ENCODE peak calls at places on chromosome 1, in six cellular contexts. B, X, L, N, G and K are unnamed samples.

GRCh38 chr1:226603030-226603960 is 54.7 kb downstream of the STUM start:
- DNase-seq in B (no peak), X (no peak), L (peak; percentile 53), N (peak; percentile 48), G (no peak), K (no peak)

GRCh38 chr1:6475381-6476133 is 9.6 kb upstream of the TNFRSF25 start:
- DNase-seq in B (no peak), X (peak; percentile 91), L (peak; percentile 87), N (no peak), G (peak; percentile 72), K (no peak)

GRCh38 chr1:169809370-169810095 is 14.8 kb upstream of the METTL18 start:
- DNase-seq in B (no peak), X (no peak), L (no peak), N (peak; percentile 35), G (peak; percentile 48), K (peak; percentile 6)

GRCh38 chr1:145926706-145927072 is 595 bp downstream of the RBM8A start:
- DNase-seq in B (no peak), X (no peak), L (no peak), N (no peak), G (no peak), K (no peak)

GRCh38 chr1:154344977-154345837 is 19.9 kb downstream of the ATP8B2 start:
- DNase-seq in B (no peak), X (peak; percentile 86), L (peak; percentile 62), N (peak; percentile 35), G (peak; percentile 82), K (no peak)

GRCh38 chr1:211503542-211503941 is 11.6 kb upstream of the RD3 start:
- DNase-seq in B (no peak), X (no peak), L (no peak), N (no peak), G (no peak), K (no peak)

GRCh38 chr1:208169081-208169879 is 74.9 kb downstream of the PLXNA2 start:
- DNase-seq in B (no peak), X (no peak), L (no peak), N (no peak), G (no peak), K (no peak)

GRCh38 chr1:238892612-238893011 is 493.8 kb upstream of the CHRM3 start:
- DNase-seq in B (peak; percentile 68), X (no peak), L (no peak), N (no peak), G (no peak), K (no peak)

GRCh38 chr1:93056214-93056613 is 22.9 kb upstream of the MTF2 start:
- DNase-seq in B (no peak), X (peak; percentile 51), L (no peak), N (peak; percentile 55), G (peak; percentile 83), K (no peak)

GRCh38 chr1:217004776-217005436 is 281.7 kb upstream of the ESRRG start:
- DNase-seq in B (no peak), X (no peak), L (no peak), N (no peak), G (no peak), K (no peak)

GRCh38 chr1:172756029-172756428 is 97.1 kb downstream of the FASLG start:
- DNase-seq in B (no peak), X (no peak), L (no peak), N (no peak), G (no peak), K (no peak)

GRCh38 chr1:96966536-96967138 is 245.1 kb downstream of the PTBP2 start:
- DNase-seq in B (no peak), X (peak; percentile 89), L (peak; percentile 79), N (peak; percentile 76), G (peak; percentile 64), K (no peak)

GRCh38 chr1:94727846-94728715 is 92.1 kb upstream of the SLC44A3 start:
- DNase-seq in B (peak; percentile 92), X (no peak), L (no peak), N (peak; percentile 99), G (no peak), K (no peak)

GRCh38 chr1:44631333-44631646 is 43.0 kb downstream of the TMEM53 start:
- DNase-seq in B (no peak), X (no peak), L (no peak), N (no peak), G (no peak), K (no peak)

GRCh38 chr1:113073457-113073950 is 506 bp downstream of the LRIG2 start:
- DNase-seq in B (peak; percentile 55), X (no peak), L (peak; percentile 61), N (peak; percentile 61), G (peak; percentile 89), K (no peak)

GRCh38 chr1:224623743-224624333 is 7.7 kb downstream of the CNIH3 start:
- DNase-seq in B (no peak), X (no peak), L (peak; percentile 30), N (peak; percentile 97), G (no peak), K (no peak)

GRCh38 chr1:201061049-201061448 is 37.5 kb upstream of the KIF21B start:
- DNase-seq in B (no peak), X (no peak), L (no peak), N (no peak), G (no peak), K (no peak)

GRCh38 chr1:177809844-177810243 is 160.0 kb downstream of the SEC16B start:
- DNase-seq in B (no peak), X (no peak), L (no peak), N (peak; percentile 2), G (no peak), K (no peak)

GRCh38 chr1:36924282-36924791 is 110.0 kb downstream of the GRIK3 start:
- DNase-seq in B (no peak), X (peak; percentile 94), L (peak; percentile 24), N (peak; percentile 18), G (peak; percentile 96), K (peak; percentile 20)

GRCh38 chr1:226223157-226223785 is at the start of gene MIXL1:
- DNase-seq in B (no peak), X (peak; percentile 76), L (no peak), N (no peak), G (peak; percentile 37), K (no peak)

GRCh38 chr1:30775433-30775975 is 17.9 kb upstream of the LAPTM5 start:
- DNase-seq in B (no peak), X (no peak), L (no peak), N (no peak), G (no peak), K (no peak)

GRCh38 chr1:32695098-32695904 is 7.3 kb downstream of the SYNC start:
- DNase-seq in B (no peak), X (no peak), L (peak; percentile 50), N (peak; percentile 65), G (no peak), K (no peak)

GRCh38 chr1:166153641-166154350 is 13.0 kb downstream of the FAM78B start:
- DNase-seq in B (no peak), X (no peak), L (no peak), N (no peak), G (no peak), K (no peak)

GRCh38 chr1:207822124-207822601 is 70.3 kb downstream of the CD46 start:
- DNase-seq in B (no peak), X (no peak), L (no peak), N (no peak), G (no peak), K (no peak)

GRCh38 chr1:167909691-167910180 is 4.2 kb downstream of the ADCY10 start:
- DNase-seq in B (no peak), X (no peak), L (no peak), N (no peak), G (no peak), K (no peak)

GRCh38 chr1:241641748-241642592 is 1.8 kb upstream of the CHML start:
- DNase-seq in B (peak; percentile 40), X (no peak), L (no peak), N (peak; percentile 45), G (no peak), K (no peak)
- H3K27ac ChIP-seq in B (peak overlapping the region; percentile 61), X (no peak overlapping the region), L (peak overlapping the region; percentile 3), N (no peak overlapping the region), G (no peak overlapping the region), K (no peak overlapping the region)

GRCh38 chr1:156121441-156121840 is 6.9 kb downstream of the LMNA start:
- DNase-seq in B (no peak), X (no peak), L (no peak), N (no peak), G (no peak), K (no peak)
- H3K27ac ChIP-seq in B (peak overlapping the region; percentile 99), X (no peak overlapping the region), L (peak overlapping the region; percentile 94), N (peak overlapping the region; percentile 89), G (no peak overlapping the region), K (peak overlapping the region; percentile 86)

DNA sequence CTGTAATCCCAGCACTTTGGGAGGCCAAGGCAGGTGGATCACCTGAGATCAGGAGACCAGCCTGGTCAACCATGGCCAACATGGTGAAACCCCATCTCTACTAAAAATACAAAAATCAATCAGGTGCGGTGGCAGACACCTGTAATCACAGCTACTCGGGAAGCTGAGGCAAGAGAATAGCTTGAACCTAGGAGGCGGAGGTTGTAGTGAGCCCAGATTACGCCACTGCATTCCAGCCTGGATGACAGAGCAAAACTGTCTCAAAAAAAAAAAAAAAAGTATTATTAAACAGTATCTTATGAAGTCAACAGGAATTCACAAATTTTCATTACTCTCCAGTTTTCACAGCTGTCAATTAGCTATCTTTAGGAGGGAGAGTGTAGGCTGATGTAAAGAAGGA is 3.8 kb downstream of the ACBD6 start:
- DNase-seq in B (no peak), X (no peak), L (no peak), N (no peak), G (no peak), K (no peak)
- H3K27ac ChIP-seq in B (no peak overlapping the region), X (no peak overlapping the region), L (no peak overlapping the region), N (no peak overlapping the region), G (no peak overlapping the region), K (no peak overlapping the region)

GRCh38 chr1:109986054-109986444 is 1.5 kb downstream of the AHCYL1 start:
- DNase-seq in B (no peak), X (no peak), L (no peak), N (no peak), G (peak; percentile 85), K (no peak)

GRCh38 chr1:109984190-109984455 is 442 bp upstream of the AHCYL1 start:
- DNase-seq in B (no peak), X (no peak), L (no peak), N (peak; percentile 34), G (no peak), K (no peak)

GRCh38 chr1:109985251-109986053 is 887 bp downstream of the AHCYL1 start:
- DNase-seq in B (no peak), X (no peak), L (peak; percentile 44), N (no peak), G (no peak), K (no peak)

GRCh38 chr1:109984456-109985250 is at the start of gene AHCYL1:
- DNase-seq in B (peak; percentile 99), X (peak; percentile 97), L (peak; percentile 99), N (peak; percentile 99), G (peak; percentile 100), K (peak; percentile 68)

DNA sequence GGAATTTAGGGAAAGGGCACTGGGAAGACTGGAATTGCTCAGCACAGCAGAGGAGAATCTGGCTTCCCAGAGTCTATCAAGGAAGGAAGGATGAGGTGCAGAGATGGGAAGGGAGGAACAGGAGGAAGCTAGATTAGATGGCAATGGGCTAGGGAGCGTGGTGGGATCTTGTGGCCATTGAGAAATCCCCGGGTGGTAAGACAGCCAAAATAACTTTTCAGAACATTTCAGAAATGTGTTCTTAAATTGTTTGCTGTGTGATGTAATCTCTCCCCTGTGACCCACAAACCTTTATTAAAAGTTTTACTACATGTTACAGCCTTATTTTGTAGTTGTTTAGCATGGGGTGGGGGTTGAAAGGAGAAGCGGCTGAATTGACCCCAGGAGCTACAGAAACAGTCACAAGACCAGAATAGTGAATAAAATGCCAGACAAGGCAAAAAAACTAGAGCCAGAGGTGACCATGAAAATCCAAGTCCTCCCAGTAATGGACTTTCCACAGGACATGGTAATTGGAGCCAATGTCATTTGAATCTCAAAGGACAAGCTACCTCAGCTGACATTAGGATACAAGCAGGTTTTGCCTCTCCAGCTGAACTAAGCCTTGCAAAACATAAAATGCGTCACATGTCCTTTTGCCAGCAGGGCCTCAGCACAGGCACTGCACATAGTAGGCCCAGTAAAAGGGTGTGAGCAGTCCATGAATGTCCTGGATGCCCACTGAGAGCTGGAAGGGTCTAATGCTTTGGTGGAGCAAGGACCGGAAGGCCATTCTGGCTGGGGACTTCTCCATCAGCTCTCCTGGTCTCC is 980 bp upstream of the AHCYL1 start:
- DNase-seq in B (no peak), X (no peak), L (no peak), N (no peak), G (no peak), K (no peak)
- H3K27ac ChIP-seq in B (no peak overlapping the region), X (no peak overlapping the region), L (peak overlapping the region; percentile 91), N (peak overlapping the region; percentile 20), G (no peak overlapping the region), K (no peak overlapping the region)